ENCODE peak calls at places on chromosomes 7 and 10, in eight cellular contexts. U, R, L, S, W, M, Y and I are unnamed samples.

GRCh38 chr7:815284-816216 is 16.7 kb upstream of the SUN1 start:
- DNase-seq in U (no peak), R (no peak), L (peak; percentile 46), S (peak; percentile 45), W (peak; percentile 75), M (peak; percentile 41), Y (peak; percentile 46), I (no peak)

GRCh38 chr10:62772186-62772950 is 32.2 kb upstream of the ADO start:
- DNase-seq in U (no peak), R (no peak), L (no peak), S (no peak), W (no peak), M (no peak), Y (no peak), I (no peak)

GRCh38 chr7:64101943-64102655 is 56.9 kb downstream of the ZNF727 start:
- DNase-seq in U (no peak), R (no peak), L (no peak), S (no peak), W (peak; percentile 52), M (no peak), Y (no peak), I (no peak)

GRCh38 chr7:45686441-45687184 is 112.4 kb downstream of the ADCY1 start:
- DNase-seq in U (no peak), R (no peak), L (no peak), S (no peak), W (peak; percentile 45), M (no peak), Y (peak; percentile 9), I (no peak)

GRCh38 chr10:133399123-133399601 is 5.2 kb downstream of the MTG1 start:
- DNase-seq in U (no peak), R (no peak), L (no peak), S (no peak), W (peak; percentile 56), M (peak; percentile 28), Y (no peak), I (no peak)

GRCh38 chr7:20554072-20554471 is 61.4 kb upstream of the ABCB5 start:
- DNase-seq in U (no peak), R (no peak), L (no peak), S (no peak), W (no peak), M (no peak), Y (no peak), I (no peak)

GRCh38 chr10:128062837-128063563 is 63.2 kb downstream of the MKI67 start:
- DNase-seq in U (no peak), R (no peak), L (peak; percentile 58), S (peak; percentile 73), W (peak; percentile 67), M (no peak), Y (no peak), I (no peak)

GRCh38 chr10:1461016-1461415 is 276.3 kb downstream of the ADARB2 start:
- DNase-seq in U (no peak), R (no peak), L (no peak), S (no peak), W (no peak), M (no peak), Y (no peak), I (no peak)

GRCh38 chr7:130838738-130839137 is 104.7 kb upstream of the KLF14 start:
- DNase-seq in U (peak; percentile 48), R (peak; percentile 92), L (no peak), S (no peak), W (no peak), M (no peak), Y (no peak), I (peak; percentile 98)

GRCh38 chr10:119190353-119190752 is 11.7 kb upstream of the PRDX3 start:
- DNase-seq in U (peak; percentile 96), R (peak; percentile 67), L (no peak), S (no peak), W (no peak), M (no peak), Y (no peak), I (peak; percentile 97)

GRCh38 chr7:2106920-2107319 is 125.8 kb downstream of the MAD1L1 start:
- DNase-seq in U (peak; percentile 20), R (no peak), L (no peak), S (no peak), W (no peak), M (no peak), Y (no peak), I (peak; percentile 26)

GRCh38 chr10:988667-989545 is 672 bp downstream of the GTPBP4 start:
- DNase-seq in U (no peak), R (no peak), L (no peak), S (no peak), W (peak; percentile 52), M (no peak), Y (no peak), I (peak; percentile 18)

GRCh38 chr7:116802784-116803183 is 59.6 kb upstream of the CAPZA2 start:
- DNase-seq in U (peak; percentile 68), R (peak; percentile 51), L (peak; percentile 32), S (peak; percentile 39), W (no peak), M (no peak), Y (peak; percentile 25), I (peak; percentile 85)

GRCh38 chr10:23412223-23412622 is 26.7 kb upstream of the OTUD1 start:
- DNase-seq in U (peak; percentile 51), R (no peak), L (no peak), S (no peak), W (no peak), M (no peak), Y (no peak), I (peak; percentile 31)

GRCh38 chr7:32001948-32002347 is 68.3 kb downstream of the PDE1C start:
- DNase-seq in U (no peak), R (no peak), L (no peak), S (no peak), W (no peak), M (no peak), Y (no peak), I (no peak)

GRCh38 chr10:43409385-43410109 is 561 bp upstream of the HNRNPF start:
- DNase-seq in U (peak; percentile 22), R (no peak), L (peak; percentile 69), S (no peak), W (peak; percentile 84), M (peak; percentile 82), Y (peak; percentile 43), I (no peak)

GRCh38 chr10:43408710-43409384 is at the start of gene HNRNPF:
- DNase-seq in U (peak; percentile 89), R (peak; percentile 73), L (peak; percentile 96), S (peak; percentile 97), W (peak; percentile 98), M (peak; percentile 96), Y (peak; percentile 94), I (peak; percentile 89)

GRCh38 chr10:43407148-43407575 is 1.8 kb downstream of the HNRNPF start:
- DNase-seq in U (peak; percentile 40), R (no peak), L (peak; percentile 73), S (peak; percentile 73), W (peak; percentile 85), M (peak; percentile 78), Y (peak; percentile 53), I (peak; percentile 38)

GRCh38 chr10:43408331-43408709 is 666 bp downstream of the HNRNPF start:
- DNase-seq in U (no peak), R (no peak), L (no peak), S (no peak), W (no peak), M (no peak), Y (no peak), I (no peak)

DNA sequence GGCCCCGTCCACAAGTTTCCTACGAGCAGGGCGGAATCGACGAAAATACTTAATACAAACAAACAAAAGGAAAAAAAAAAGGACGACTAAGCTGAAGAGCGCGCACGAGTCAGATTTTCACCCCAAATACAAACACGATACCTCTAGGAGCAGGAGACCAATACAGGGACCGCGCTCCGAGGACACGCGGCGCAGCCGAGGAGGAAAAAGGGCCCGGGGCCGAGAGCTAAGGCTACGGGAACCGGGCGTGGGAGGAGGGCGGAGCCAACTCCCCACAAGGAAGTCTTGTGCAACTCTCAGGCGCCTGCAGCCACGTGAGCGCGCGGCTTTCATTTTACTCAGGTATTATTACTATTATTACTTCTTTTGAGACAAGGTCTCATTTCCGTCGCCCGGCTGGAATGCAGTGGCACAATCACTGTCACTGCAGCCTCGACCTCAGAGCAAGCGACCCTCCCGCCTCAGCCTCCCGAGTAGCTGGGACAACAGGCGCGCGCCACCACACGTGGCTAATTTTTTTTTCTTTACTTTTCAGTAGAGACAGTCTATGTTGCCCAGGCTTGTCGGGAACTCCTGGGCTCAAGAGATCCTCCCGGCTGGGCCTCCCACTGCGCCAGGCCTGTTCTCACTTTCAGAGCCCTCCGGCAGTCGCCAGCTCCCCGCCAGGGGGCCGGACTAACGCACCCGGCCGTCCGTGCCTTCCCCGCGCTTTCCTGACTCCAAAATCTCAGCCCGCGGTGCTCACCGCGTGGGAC is 1.2 kb downstream of the HNRNPF start:
- DNase-seq in U (peak; percentile 85), R (peak; percentile 57), L (peak; percentile 93), S (peak; percentile 89), W (peak; percentile 97), M (peak; percentile 97), Y (peak; percentile 97), I (peak; percentile 82)
- TF ChIP-seq CTCF in U (peak; percentile 75), R (no peak), L (peak; percentile 43), S (peak; percentile 66), W (peak; percentile 43), M (peak; percentile 44), Y (peak; percentile 30), I (peak; percentile 74)

GRCh38 chr7:101589976-101590662 is 39.0 kb downstream of the MYL10 start:
- DNase-seq in U (no peak), R (no peak), L (no peak), S (no peak), W (peak; percentile 25), M (no peak), Y (no peak), I (no peak)

GRCh38 chr7:101586078-101586941 is 42.8 kb downstream of the MYL10 start:
- DNase-seq in U (no peak), R (no peak), L (peak; percentile 64), S (no peak), W (no peak), M (no peak), Y (peak; percentile 43), I (no peak)

GRCh38 chr7:101589052-101589451 is 40.0 kb downstream of the MYL10 start:
- DNase-seq in U (no peak), R (no peak), L (no peak), S (no peak), W (no peak), M (no peak), Y (no peak), I (no peak)

GRCh38 chr7:101588131-101588935 is 40.8 kb downstream of the MYL10 start:
- DNase-seq in U (no peak), R (no peak), L (no peak), S (no peak), W (no peak), M (no peak), Y (no peak), I (no peak)

GRCh38 chr7:101586971-101587370 is 42.1 kb downstream of the MYL10 start:
- DNase-seq in U (no peak), R (no peak), L (no peak), S (no peak), W (no peak), M (no peak), Y (no peak), I (no peak)
- TF ChIP-seq CTCF in U (no peak), R (no peak), L (no peak), S (no peak), W (no peak), M (no peak), Y (no peak), I (no peak)

GRCh38 chr7:120337308-120337907 is 64.4 kb downstream of the KCND2 start:
- DNase-seq in U (peak; percentile 12), R (no peak), L (no peak), S (peak; percentile 13), W (no peak), M (no peak), Y (no peak), I (no peak)
- TF ChIP-seq CTCF in U (peak; percentile 69), R (peak; percentile 41), L (peak; percentile 28), S (peak; percentile 78), W (peak; percentile 47), M (no peak), Y (no peak), I (peak; percentile 58)

GRCh38 chr7:150966002-150966401 is 12.1 kb downstream of the KCNH2 start:
- DNase-seq in U (no peak), R (no peak), L (no peak), S (peak; percentile 20), W (no peak), M (no peak), Y (no peak), I (no peak)
- TF ChIP-seq CTCF in U (peak; percentile 48), R (peak; percentile 66), L (no peak), S (no peak), W (no peak), M (peak; percentile 17), Y (no peak), I (peak; percentile 55)